ENCODE peak calls at places on chromosomes 4 and X, in ten cellular contexts. S, V, X, T, P, G, C, I, L and B are unnamed samples.

GRCh38 chr4:112492321-112492720 is 23.7 kb downstream of the NEUROG2 start:
- DNase-seq in X (no peak), G (no peak), P (no peak), I (no peak), T (no peak), V (no peak), S (no peak), L (no peak), C (no peak), B (no peak)

GRCh38 chr4:18406220-18406619 is 384.7 kb upstream of the LCORL start:
- DNase-seq in V (no peak), S (no peak), X (no peak), L (no peak), T (no peak), C (no peak), P (no peak), G (no peak), I (no peak), B (no peak)

GRCh38 chrX:102963955-102964354 is 26.9 kb downstream of the RAB40AL start:
- DNase-seq in I (no peak), S (no peak), V (no peak), G (no peak), T (no peak), L (no peak), P (no peak), X (no peak), C (no peak), B (no peak)

GRCh38 chr4:159871141-159871540 is 768.3 kb downstream of the RAPGEF2 start:
- DNase-seq in X (no peak), C (no peak), V (no peak), P (no peak), I (no peak), S (no peak), T (no peak), G (no peak), L (no peak), B (no peak)

GRCh38 chr4:5051692-5052423 is 578 bp downstream of the STK32B start:
- DNase-seq in L (no peak), C (no peak), T (no peak), S (peak; percentile 69), I (no peak), V (no peak), P (no peak), X (no peak), G (peak; percentile 30), B (no peak)

GRCh38 chr4:57876934-57877554 is 766.9 kb upstream of the IGFBP7 start:
- DNase-seq in P (no peak), I (no peak), T (no peak), L (no peak), C (no peak), G (no peak), S (no peak), X (no peak), V (no peak), B (no peak)

GRCh38 chr4:112552668-112553067 is 36.7 kb upstream of the NEUROG2 start:
- DNase-seq in S (no peak), G (no peak), L (no peak), C (no peak), P (no peak), T (no peak), I (peak; percentile 53), V (no peak), X (peak; percentile 20), B (no peak)

GRCh38 chrX:72539822-72540221 is 32.8 kb downstream of the HDAC8 start:
- DNase-seq in P (no peak), G (no peak), I (no peak), V (no peak), T (no peak), S (no peak), L (no peak), X (no peak), C (no peak), B (no peak)

GRCh38 chr4:119638359-119638758 is 9.8 kb upstream of the PDE5A start:
- DNase-seq in S (no peak), I (no peak), V (no peak), X (no peak), L (no peak), C (no peak), G (no peak), P (no peak), T (no peak), B (no peak)

GRCh38 chrX:103586314-103586646 is 965 bp downstream of the TCEAL4 start:
- DNase-seq in G (no peak), P (no peak), S (no peak), X (peak; percentile 52), L (no peak), V (no peak), C (no peak), I (no peak), T (peak; percentile 19), B (no peak)

GRCh38 chrX:70038951-70039350 is 10.8 kb downstream of the AWAT2 start:
- DNase-seq in I (no peak), T (no peak), S (no peak), P (no peak), G (no peak), X (no peak), C (no peak), V (no peak), L (no peak), B (no peak)

GRCh38 chr4:108372678-108373077 is 203.9 kb upstream of the LEF1 start:
- DNase-seq in I (no peak), X (no peak), T (no peak), V (no peak), C (peak; percentile 15), L (no peak), S (no peak), G (no peak), P (no peak), B (no peak)

GRCh38 chr4:83282049-83282535 is 2.5 kb downstream of the COQ2 start:
- DNase-seq in T (no peak), L (no peak), I (peak; percentile 57), S (no peak), X (peak; percentile 76), C (peak; percentile 58), G (peak; percentile 52), V (peak; percentile 46), P (peak; percentile 33), B (no peak)